ENCODE peak calls at places on chromosomes 4 and X, in nine cellular contexts. V is T-helper 17 cell; S is SW480; L is activated naive CD4-positive, alpha-beta T cell treated with anti-CD3 and anti-CD28 coated beads for 36 hours; B is RPMI7951; U is fibroblast of lung; D is HTR-8/SVneo; H is KBM-7; Z is GM04504. J is an unnamed sample.

GRCh38 chr4:107468812-107469211 is 251.2 kb downstream of the PAPSS1 start:
- DNase-seq in V (no peak), S (no peak), L (no peak), B (no peak), U (no peak), D (no peak), H (no peak), Z (no peak), J (no peak)

GRCh38 chrX:130020661-130021324 is 38.4 kb downstream of the BCORL1 start:
- DNase-seq in V (no peak), S (no peak), L (no peak), B (no peak), U (no peak), D (no peak), H (no peak), Z (no peak), J (no peak)

GRCh38 chr4:77465271-77465670 is 140.3 kb upstream of the CXCL13 start:
- DNase-seq in V (no peak), S (peak), L (peak), B (peak), U (peak), D (no peak), H (no peak), Z (no peak), J (peak)

GRCh38 chr4:72587334-72587733 is 18.3 kb upstream of the ADAMTS3 start:
- DNase-seq in V (no peak), S (no peak), L (no peak), B (no peak), U (no peak), D (no peak), H (no peak), Z (no peak), J (no peak)

GRCh38 chr4:86092684-86093083 is 267.2 kb downstream of the MAPK10 start:
- DNase-seq in V (no peak), S (no peak), L (no peak), B (peak), U (peak), D (peak), H (no peak), Z (peak), J (no peak)

GRCh38 chr4:57064811-57065711 is 45.1 kb downstream of the IGFBP7 start:
- DNase-seq in V (no peak), S (no peak), L (no peak), B (peak), U (peak), D (no peak), H (no peak), Z (no peak), J (peak)

GRCh38 chr4:122665148-122665547 is 44.3 kb upstream of the IL21 start:
- DNase-seq in V (no peak), S (no peak), L (no peak), B (no peak), U (peak), D (peak), H (no peak), Z (peak), J (no peak)

GRCh38 chr4:88759039-88759631 is 61.5 kb upstream of the NAP1L5 start:
- DNase-seq in V (no peak), S (no peak), L (no peak), B (no peak), U (peak), D (no peak), H (no peak), Z (no peak), J (no peak)

GRCh38 chr4:113587156-113587555 is 174.4 kb downstream of the CAMK2D start:
- DNase-seq in V (no peak), S (no peak), L (no peak), B (peak), U (no peak), D (no peak), H (no peak), Z (no peak), J (no peak)

GRCh38 chr4:173317003-173317402 is 17.2 kb downstream of the HMGB2 start:
- DNase-seq in V (no peak), S (no peak), L (no peak), B (no peak), U (no peak), D (no peak), H (peak), Z (no peak), J (no peak)

GRCh38 chrX:24264383-24264782 is 49.5 kb downstream of the SUPT20HL2 start:
- DNase-seq in V (no peak), S (peak), L (no peak), B (no peak), U (peak), D (no peak), H (no peak), Z (no peak), J (no peak)

GRCh38 chr4:156615066-156615514 is 356.5 kb downstream of the PDGFC start:
- DNase-seq in V (no peak), S (no peak), L (no peak), B (peak), U (peak), D (peak), H (no peak), Z (peak), J (no peak)

GRCh38 chr4:7435411-7436095 is 823 bp upstream of the PSAPL1 start:
- DNase-seq in V (no peak), S (no peak), L (no peak), B (no peak), U (peak), D (no peak), H (no peak), Z (no peak), J (no peak)

GRCh38 chrX:38189431-38190128 is 31.1 kb downstream of the SRPX start:
- DNase-seq in V (no peak), S (no peak), L (no peak), B (no peak), U (no peak), D (no peak), H (no peak), Z (no peak), J (no peak)

GRCh38 chrX:19557816-19558215 is 42.5 kb upstream of the MAP3K15 start:
- DNase-seq in V (no peak), S (no peak), L (no peak), B (no peak), U (peak), D (no peak), H (no peak), Z (no peak), J (no peak)

GRCh38 chr4:531076-531475 is 32.1 kb downstream of the PIGG start:
- DNase-seq in V (no peak), S (no peak), L (no peak), B (no peak), U (no peak), D (no peak), H (no peak), Z (no peak), J (no peak)

GRCh38 chr4:15961778-15962510 is 1.0 kb downstream of the FGFBP2 start:
- DNase-seq in V (no peak), S (no peak), L (peak), B (no peak), U (no peak), D (no peak), H (no peak), Z (no peak), J (no peak)

GRCh38 chr4:8370106-8370787 is 70.3 kb downstream of the ACOX3 start:
- DNase-seq in V (no peak), S (no peak), L (no peak), B (no peak), U (no peak), D (no peak), H (no peak), Z (no peak), J (no peak)

GRCh38 chr4:23333556-23333945 is 556.3 kb downstream of the PPARGC1A start:
- DNase-seq in V (no peak), S (peak), L (peak), B (peak), U (peak), D (no peak), H (no peak), Z (no peak), J (no peak)

GRCh38 chr4:145791988-145792387 is 112.0 kb downstream of the C4orf51 start:
- DNase-seq in V (no peak), S (no peak), L (no peak), B (no peak), U (no peak), D (no peak), H (no peak), Z (no peak), J (no peak)

GRCh38 chr4:177442623-177443155 is 452 bp upstream of the AGA start:
- DNase-seq in V (no peak), S (peak), L (peak), B (peak), U (no peak), D (no peak), H (peak), Z (no peak), J (no peak)

GRCh38 chr4:41120297-41121217 is 93.8 kb downstream of the APBB2 start:
- DNase-seq in V (no peak), S (no peak), L (no peak), B (peak), U (peak), D (no peak), H (no peak), Z (no peak), J (no peak)

GRCh38 chr4:147586637-147587036 is 30.6 kb upstream of the TMEM184C start:
- DNase-seq in V (no peak), S (no peak), L (no peak), B (no peak), U (no peak), D (no peak), H (no peak), Z (no peak), J (no peak)

GRCh38 chrX:3192835-3193234 is 151.6 kb downstream of the ARSF start:
- DNase-seq in V (no peak), S (no peak), L (no peak), B (no peak), U (no peak), D (no peak), H (no peak), Z (no peak), J (no peak)

GRCh38 chr4:2070421-2071251 is 11.5 kb downstream of the NAT8L start:
- DNase-seq in V (no peak), S (no peak), L (no peak), B (no peak), U (no peak), D (no peak), H (no peak), Z (no peak), J (no peak)

GRCh38 chr4:188117631-188118030 is 8.2 kb upstream of the TRIML2 start:
- DNase-seq in V (no peak), S (no peak), L (no peak), B (no peak), U (no peak), D (no peak), H (no peak), Z (no peak), J (no peak)

GRCh38 chr4:40180356-40180755 is 16.5 kb upstream of the RHOH start:
- DNase-seq in V (no peak), S (no peak), L (no peak), B (peak), U (peak), D (peak), H (peak), Z (peak), J (no peak)

GRCh38 chr4:24070117-24070516 is 180.3 kb upstream of the PPARGC1A start:
- DNase-seq in V (no peak), S (peak), L (no peak), B (peak), U (peak), D (peak), H (no peak), Z (peak), J (no peak)

GRCh38 chrX:46015653-46016052 is 529.6 kb downstream of the ZNF674 start:
- DNase-seq in V (no peak), S (no peak), L (no peak), B (no peak), U (no peak), D (no peak), H (no peak), Z (no peak), J (no peak)

GRCh38 chr4:87423313-87424031 is 1.1 kb downstream of the NUDT9 start:
- DNase-seq in V (no peak), S (no peak), L (no peak), B (no peak), U (no peak), D (no peak), H (peak), Z (no peak), J (no peak)

GRCh38 chr4:155787113-155787710 is 28.4 kb downstream of the GUCY1B1 start:
- DNase-seq in V (no peak), S (peak), L (no peak), B (peak), U (peak), D (peak), H (peak), Z (no peak), J (no peak)

GRCh38 chrX:124239324-124239723 is 93.1 kb upstream of the TEX13D start:
- DNase-seq in V (no peak), S (no peak), L (peak), B (no peak), U (no peak), D (no peak), H (no peak), Z (no peak), J (no peak)

GRCh38 chrX:53089224-53089842 is 4.6 kb upstream of the KANTR start:
- DNase-seq in V (no peak), S (peak), L (peak), B (peak), U (peak), D (no peak), H (peak), Z (no peak), J (no peak)

GRCh38 chr4:70670332-70671014 is 4.2 kb upstream of the JCHAIN start:
- DNase-seq in V (no peak), S (no peak), L (no peak), B (no peak), U (peak), D (no peak), H (no peak), Z (peak), J (no peak)

GRCh38 chr4:82842593-82842992 is 44.0 kb upstream of the SCD5 start:
- DNase-seq in V (no peak), S (no peak), L (no peak), B (peak), U (no peak), D (peak), H (peak), Z (no peak), J (no peak)

J was measured in GOT3.